ENCODE peak calls at places on chromosomes 1 and 21, in six cellular contexts. D is cardiac muscle cell, B is PC-9, P is right atrium auricular region, H is left ventricle myocardium inferior, O is mucosa of descending colon. X is an unnamed sample. For H3K4me1, the result is how much of the 10 kb centered on the place peaks cover.

GRCh38 chr1:161706483-161707347 is at the start of gene FCRLA:
- DNase-seq in D (peak), H (no peak), O (no peak), B (no peak), P (no peak), X (no peak)

GRCh38 chr1:15033264-15033663 is 120.3 kb upstream of the TMEM51 start:
- DNase-seq in O (no peak), B (no peak), P (no peak), D (no peak), H (no peak), X (no peak)

GRCh38 chr1:203777596-203777995 is 12.6 kb downstream of the LAX1 start:
- DNase-seq in D (no peak), O (no peak), H (no peak), B (no peak), P (no peak), X (no peak)

GRCh38 chr21:36705679-36706481 is 7.0 kb downstream of the SIM2 start:
- DNase-seq in B (no peak), O (no peak), H (no peak), D (no peak), P (peak), X (no peak)

GRCh38 chr1:94616503-94616902 is 74.9 kb upstream of the F3 start:
- DNase-seq in D (no peak), B (peak), O (no peak), H (no peak), P (no peak), X (no peak)

GRCh38 chr1:183945432-183946308 is 91.9 kb downstream of the COLGALT2 start:
- DNase-seq in B (no peak), H (no peak), P (no peak), D (peak), O (no peak), X (no peak)

GRCh38 chr1:8003431-8004112 is 22.5 kb downstream of the ERRFI1 start:
- DNase-seq in P (no peak), H (no peak), B (no peak), D (no peak), O (no peak), X (no peak)

GRCh38 chr1:152699746-152700145 is 1.6 kb downstream of the LCE2A start:
- DNase-seq in O (no peak), B (no peak), P (no peak), D (no peak), H (no peak), X (no peak)

GRCh38 chr1:32872189-32872898 is 1.6 kb upstream of the FNDC5 start:
- DNase-seq in P (peak), D (peak), B (peak), H (peak), O (peak), X (peak)

GRCh38 chr1:119475866-119476439 is 31.1 kb upstream of the HSD3B1 start:
- DNase-seq in H (peak), D (peak), B (peak), O (peak), P (no peak), X (peak)

GRCh38 chr21:45319461-45320211 is 31.9 kb upstream of the POFUT2 start:
- DNase-seq in B (peak), P (no peak), O (no peak), H (peak), D (peak), X (no peak)
- TF ChIP-seq CTCF in B (no peak), P (no peak), O (no peak), H (no peak), D (no peak), X (no peak)

GRCh38 chr21:34999397-34999941 is 49.6 kb downstream of the RUNX1 start:
- DNase-seq in B (no peak), D (no peak), P (no peak), O (no peak), H (no peak), X (no peak)
- H3K4me1 ChIP-seq in B (under half), D (under half), P (under half), O (under half), H (under half), X (under half)

GRCh38 chr1:173204693-173205092 is 2.4 kb downstream of the TNFSF4 start:
- DNase-seq in B (no peak), D (no peak), P (no peak), O (no peak), H (no peak), X (no peak)
- TF ChIP-seq CTCF in B (no peak), D (no peak), P (no peak), O (no peak), H (no peak), X (no peak)

GRCh38 chr1:215569987-215570824 is 3.1 kb downstream of the KCTD3 start:
- DNase-seq in O (no peak), P (no peak), H (no peak), B (no peak), D (no peak), X (no peak)
- H3K4me1 ChIP-seq in O (under half), P (under half), H (half or more), B (under half), D (under half), X (under half)

DNA sequence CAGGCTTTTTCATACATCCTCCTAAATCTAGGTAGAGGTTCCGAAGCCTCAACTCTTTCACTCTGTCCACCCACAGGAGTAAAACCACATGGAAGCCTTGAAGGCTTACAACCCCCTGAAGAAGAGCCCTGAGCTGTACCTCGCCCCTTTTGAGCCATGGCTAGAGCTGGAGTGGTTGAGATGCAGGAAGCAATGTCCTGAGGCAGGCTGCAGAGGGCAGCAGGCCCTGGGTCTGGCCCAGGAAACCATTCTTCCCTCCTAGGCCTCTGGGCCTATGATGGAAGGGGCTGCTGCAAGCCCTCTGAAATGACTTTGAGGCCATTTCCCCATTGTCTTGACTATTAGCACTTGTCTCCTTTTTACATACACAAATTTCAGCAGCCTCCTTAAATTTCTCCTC is 1503.0 kb downstream of the KCNT2 start:
- DNase-seq in P (no peak), B (no peak), H (no peak), D (no peak), O (no peak), X (no peak)
- TF ChIP-seq CTCF in P (no peak), B (no peak), H (no peak), D (no peak), O (no peak), X (no peak)

DNA sequence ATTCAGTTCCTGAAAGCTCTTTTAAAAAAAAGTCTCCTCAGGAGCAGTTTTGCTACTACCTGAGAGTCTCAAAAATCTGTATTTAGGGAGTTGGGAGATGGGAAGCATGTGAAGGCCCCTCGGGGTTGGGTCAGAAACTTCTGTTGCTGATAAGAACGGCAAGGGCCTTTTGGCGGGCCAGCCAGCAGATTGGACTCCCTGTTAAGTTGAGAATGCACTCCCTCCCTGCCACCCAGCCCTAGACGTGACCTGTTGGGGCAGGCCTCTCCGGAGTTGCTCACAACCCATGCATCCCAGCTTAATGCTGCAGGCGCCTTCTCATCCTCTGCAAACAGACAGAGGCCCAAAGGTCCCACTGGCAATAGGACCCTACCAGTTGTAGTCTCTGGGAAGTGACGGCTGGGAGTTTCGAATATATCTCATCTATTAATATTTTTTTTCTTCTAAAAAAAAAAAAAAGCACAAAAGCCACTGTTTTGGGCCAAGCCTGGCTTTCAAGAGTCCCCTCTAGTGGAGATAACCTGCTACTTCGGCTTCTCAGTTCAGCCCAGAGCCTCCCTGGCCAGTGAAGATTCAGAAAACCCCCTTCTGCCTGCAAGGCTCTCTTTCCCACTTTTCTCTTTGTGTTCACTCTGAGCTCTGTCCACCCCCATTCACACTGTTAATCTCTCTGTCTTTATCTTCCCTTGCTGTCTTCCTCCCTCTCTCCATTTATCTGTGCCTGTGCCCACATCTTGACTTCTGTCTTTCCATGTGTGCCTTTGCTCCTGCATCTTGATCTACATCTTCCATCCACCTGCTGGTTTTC is 5.3 kb downstream of the PLXNA2 start:
- DNase-seq in O (peak), P (peak), D (peak), H (no peak), B (no peak), X (no peak)
- H3K4me1 ChIP-seq in O (half or more), P (under half), D (half or more), H (half or more), B (under half), X (half or more)

X was measured in lower lobe of right lung.